ENCODE peak calls at places on chromosomes 6 and 20, in five cellular contexts. J, S, V, U and R are unnamed samples.

GRCh38 chr6:32415521-32416019 is 8.6 kb upstream of the BTNL2 start:
- DNase-seq in J (peak), V (peak), S (peak), U (peak), R (peak)

GRCh38 chr6:169971951-169972651 is 220.7 kb downstream of the ERMARD start:
- DNase-seq in U (no peak), J (no peak), V (no peak), S (no peak), R (peak)

GRCh38 chr6:162442675-162443074 is 284.9 kb downstream of the PRKN start:
- DNase-seq in V (no peak), U (no peak), J (no peak), S (peak), R (no peak)

GRCh38 chr20:36969478-36970186 is 18.1 kb upstream of the SAMHD1 start:
- DNase-seq in J (no peak), U (no peak), V (no peak), S (no peak), R (no peak)

GRCh38 chr6:84772428-84773132 is 8.2 kb upstream of the TBX18 start:
- DNase-seq in J (no peak), V (no peak), S (peak), U (peak), R (no peak)

GRCh38 chr6:22956029-22956715 is 386.8 kb downstream of the HDGFL1 start:
- DNase-seq in V (no peak), J (no peak), U (no peak), S (no peak), R (no peak)

GRCh38 chr6:153963352-153963751 is 75.7 kb upstream of the OPRM1 start:
- DNase-seq in V (no peak), S (no peak), U (no peak), J (no peak), R (no peak)

GRCh38 chr6:109782401-109783046 is 91.4 kb downstream of the FIG4 start:
- DNase-seq in J (no peak), V (no peak), U (no peak), S (no peak), R (no peak)

GRCh38 chr20:48944663-48945297 is 23.3 kb downstream of the ARFGEF2 start:
- DNase-seq in V (no peak), U (no peak), S (no peak), J (no peak), R (no peak)

GRCh38 chr6:169791721-169792131 is 40.3 kb downstream of the ERMARD start:
- DNase-seq in U (no peak), S (no peak), V (peak), J (no peak), R (no peak)

GRCh38 chr6:75819776-75820487 is 70.9 kb downstream of the MYO6 start:
- DNase-seq in V (no peak), J (no peak), U (no peak), S (no peak), R (no peak)

GRCh38 chr20:40797425-40797824 is 108.4 kb upstream of the MAFB start:
- DNase-seq in U (peak), S (no peak), V (no peak), J (no peak), R (no peak)

GRCh38 chr6:54916858-54917257 is 70.3 kb downstream of the FAM83B start:
- DNase-seq in U (peak), J (no peak), S (no peak), V (no peak), R (no peak)

GRCh38 chr6:138844203-138844602 is 48.3 kb downstream of the ECT2L start:
- DNase-seq in V (no peak), U (peak), J (no peak), S (no peak), R (no peak)

GRCh38 chr6:154651656-154652055 is 81.6 kb upstream of the SCAF8 start:
- DNase-seq in S (no peak), V (no peak), J (no peak), U (no peak), R (no peak)

GRCh38 chr20:2736441-2736840 is 43.9 kb downstream of the EBF4 start:
- DNase-seq in V (no peak), S (no peak), U (no peak), J (no peak), R (no peak)

GRCh38 chr6:14046476-14047068 is 71.0 kb upstream of the CD83 start:
- DNase-seq in U (peak), V (no peak), S (peak), J (no peak), R (no peak)

GRCh38 chr6:29755295-29755871 is 32.1 kb downstream of the HLA-F start:
- DNase-seq in U (no peak), S (no peak), V (no peak), J (no peak), R (no peak)

GRCh38 chr6:166942393-166943168 is 13.8 kb downstream of the RNASET2 start:
- DNase-seq in V (no peak), U (no peak), S (no peak), J (no peak), R (no peak)

GRCh38 chr6:3848925-3849605 is at the start of gene FAM50B:
- DNase-seq in V (peak), U (peak), J (no peak), S (peak), R (peak)

GRCh38 chr6:11496152-11497060 is 41.1 kb upstream of the TMEM170B start:
- DNase-seq in U (peak), J (peak), S (peak), V (no peak), R (peak)

GRCh38 chr6:111269401-111269970 is 182.2 kb downstream of the SLC16A10 start:
- DNase-seq in V (no peak), J (no peak), S (no peak), U (peak), R (no peak)

GRCh38 chr6:121436966-121437756 is 1.7 kb downstream of the GJA1 start:
- DNase-seq in U (peak), S (peak), J (no peak), V (no peak), R (peak)

GRCh38 chr20:3383878-3384495 is 23.5 kb downstream of the DNAAF9 start:
- DNase-seq in V (no peak), U (peak), J (no peak), S (no peak), R (no peak)

GRCh38 chr6:143595256-143596036 is 82.3 kb upstream of the PHACTR2 start:
- DNase-seq in V (no peak), U (no peak), S (no peak), J (no peak), R (no peak)

GRCh38 chr6:134795001-134795400 is 154.9 kb downstream of the ALDH8A1 start:
- DNase-seq in U (no peak), S (no peak), J (no peak), V (no peak), R (no peak)

GRCh38 chr6:32081168-32081624 is 27.9 kb downstream of the TNXB start:
- DNase-seq in U (peak), V (no peak), S (no peak), J (peak), R (peak)

GRCh38 chr6:99613398-99613704 is 6.7 kb downstream of the PRDM13 start:
- DNase-seq in J (no peak), V (no peak), U (peak), S (peak), R (no peak)

GRCh38 chr6:119966484-119966883 is 616.9 kb upstream of the MAN1A1 start:
- DNase-seq in S (no peak), U (no peak), V (no peak), J (no peak), R (no peak)
- TF ChIP-seq CTCF in S (no peak), U (no peak), V (no peak), J (no peak), R (no peak)

GRCh38 chr20:63495167-63495720 is 3.6 kb downstream of the EEF1A2 start:
- DNase-seq in J (no peak), U (no peak), S (no peak), V (no peak), R (no peak)

GRCh38 chr20:63494420-63495166 is 4.3 kb downstream of the EEF1A2 start:
- DNase-seq in J (no peak), S (no peak), V (no peak), U (no peak), R (no peak)

GRCh38 chr20:63496404-63497120 is 2.3 kb downstream of the EEF1A2 start:
- DNase-seq in V (no peak), S (no peak), J (no peak), U (no peak), R (peak)

GRCh38 chr20:63497138-63497945 is 1.5 kb downstream of the EEF1A2 start:
- DNase-seq in S (no peak), V (no peak), J (no peak), U (no peak), R (peak)

GRCh38 chr20:63495771-63496403 is 3.0 kb downstream of the EEF1A2 start:
- DNase-seq in U (peak), J (no peak), S (peak), V (no peak), R (peak)
- TF ChIP-seq CTCF in U (peak), J (peak), S (peak), V (peak), R (peak)

GRCh38 chr6:113306552-113307145 is 550.5 kb upstream of the MARCKS start:
- DNase-seq in S (peak), U (peak), V (no peak), J (no peak), R (peak)
- TF ChIP-seq CTCF in S (peak), U (peak), V (no peak), J (peak), R (peak)

GRCh38 chr6:136350914-136351313 is 61.3 kb upstream of the BCLAF1 start:
- DNase-seq in J (no peak), V (no peak), S (no peak), U (no peak), R (no peak)
- TF ChIP-seq CTCF in J (no peak), V (no peak), S (no peak), U (no peak), R (no peak)

DNA sequence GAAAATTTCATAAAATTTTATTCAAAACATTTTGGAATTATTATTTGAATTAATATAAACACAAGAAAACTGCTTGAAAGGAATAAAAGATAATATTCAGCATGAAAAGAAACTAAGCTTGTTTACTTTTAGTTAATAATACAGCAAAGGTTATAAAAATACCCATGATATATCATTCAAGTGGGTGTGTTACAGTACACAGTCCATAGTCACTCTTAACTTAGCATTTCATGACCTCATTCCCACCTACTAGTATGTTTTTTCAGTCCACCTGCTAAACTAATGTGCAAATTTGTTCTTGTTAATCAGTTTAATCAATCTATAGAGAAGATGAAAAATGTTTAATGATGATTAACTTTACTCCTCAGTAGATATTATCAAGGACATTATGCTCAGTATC is 841.4 kb upstream of the EPHA7 start:
- DNase-seq in J (no peak), U (no peak), S (no peak), V (no peak), R (no peak)
- TF ChIP-seq CTCF in J (no peak), U (no peak), S (no peak), V (no peak), R (no peak)

GRCh38 chr20:39773380-39774000 is 811.3 kb downstream of the DHX35 start:
- DNase-seq in S (no peak), U (peak), J (no peak), V (no peak), R (no peak)
- TF ChIP-seq CTCF in S (no peak), U (no peak), J (no peak), V (no peak), R (no peak)